ENCODE peak calls at places on chromosomes 5 and 9, in four cellular contexts. F, N, G and I are unnamed samples.

GRCh38 chr9:110220809-110221208 is 12.8 kb upstream of the C9orf152 start:
- DNase-seq in F (no peak), G (no peak), N (no peak), I (no peak)

GRCh38 chr5:151150484-151151262 is 6.9 kb downstream of the ANXA6 start:
- DNase-seq in G (peak; percentile 50), F (no peak), N (peak; percentile 47), I (peak; percentile 38)

GRCh38 chr5:94366811-94367210 is 251.6 kb downstream of the KIAA0825 start:
- DNase-seq in G (no peak), F (no peak), N (no peak), I (no peak)

GRCh38 chr9:23826120-23826629 is at the start of gene ELAVL2:
- DNase-seq in F (no peak), N (peak; percentile 81), G (peak; percentile 26), I (peak; percentile 78)

GRCh38 chr9:124486778-124487490 is 20.3 kb downstream of the NR5A1 start:
- DNase-seq in F (no peak), G (no peak), N (no peak), I (no peak)

GRCh38 chr9:74729129-74729710 is 158.5 kb downstream of the TRPM6 start:
- DNase-seq in N (no peak), G (no peak), F (no peak), I (no peak)

GRCh38 chr5:59119480-59119879 is 536.6 kb downstream of the RAB3C start:
- DNase-seq in N (no peak), F (no peak), G (no peak), I (no peak)

GRCh38 chr5:143594913-143595818 is 191.7 kb upstream of the NR3C1 start:
- DNase-seq in N (peak; percentile 27), G (no peak), F (no peak), I (no peak)

GRCh38 chr5:7533941-7534340 is 138.0 kb downstream of the ADCY2 start:
- DNase-seq in N (no peak), F (no peak), G (no peak), I (no peak)

GRCh38 chr5:170404398-170404797 is 15.2 kb upstream of the KCNMB1 start:
- DNase-seq in F (no peak), G (no peak), N (no peak), I (no peak)

GRCh38 chr9:33032865-33033264 is 7.8 kb downstream of the DNAJA1 start:
- DNase-seq in G (no peak), N (no peak), F (no peak), I (no peak)

GRCh38 chr5:77355074-77355473 is 137.0 kb downstream of the WDR41 start:
- DNase-seq in F (no peak), N (no peak), G (no peak), I (no peak)

GRCh38 chr9:72441296-72442211 is 76.5 kb upstream of the ZFAND5 start:
- DNase-seq in F (no peak), G (no peak), N (peak; percentile 35), I (peak; percentile 43)

GRCh38 chr5:34717426-34718327 is 61.5 kb downstream of the RAI14 start:
- DNase-seq in F (no peak), N (peak; percentile 99), G (no peak), I (peak; percentile 96)

GRCh38 chr9:81588148-81588874 is 101.0 kb downstream of the TLE1 start:
- DNase-seq in F (no peak), N (peak; percentile 74), G (no peak), I (peak; percentile 94)

GRCh38 chr5:158463971-158464370 is 605.0 kb upstream of the CLINT1 start:
- DNase-seq in F (no peak), G (no peak), N (peak; percentile 10), I (no peak)

GRCh38 chr5:133399247-133399891 is 213.0 kb downstream of the FSTL4 start:
- DNase-seq in G (no peak), N (no peak), F (no peak), I (no peak)

GRCh38 chr5:17056056-17056690 is 120.1 kb upstream of the MYO10 start:
- DNase-seq in G (no peak), F (no peak), N (no peak), I (peak; percentile 39)

GRCh38 chr9:114287763-114288232 is 35.1 kb upstream of the ORM1 start:
- DNase-seq in G (no peak), F (no peak), N (no peak), I (no peak)

GRCh38 chr9:120505186-120505585 is 74.8 kb downstream of the CDK5RAP2 start:
- DNase-seq in N (no peak), G (no peak), F (no peak), I (no peak)

GRCh38 chr5:77876862-77877502 is 100.8 kb upstream of the TBCA start:
- DNase-seq in G (no peak), N (peak; percentile 18), F (no peak), I (no peak)

GRCh38 chr9:125177888-125178287 is 11.7 kb downstream of the PPP6C start:
- DNase-seq in F (no peak), G (no peak), N (no peak), I (no peak)

GRCh38 chr5:135834639-135835529 is at the start of gene SLC25A48:
- DNase-seq in G (no peak), N (peak; percentile 16), F (peak; percentile 78), I (peak; percentile 21)

GRCh38 chr9:38318755-38319495 is 73.6 kb upstream of the ALDH1B1 start:
- DNase-seq in G (peak; percentile 90), N (peak; percentile 72), F (no peak), I (peak; percentile 7)

GRCh38 chr9:114094971-114095370 is 4.1 kb downstream of the KIF12 start:
- DNase-seq in F (no peak), G (no peak), N (no peak), I (no peak)

GRCh38 chr5:143433680-143434079 is 30.2 kb upstream of the NR3C1 start:
- DNase-seq in N (no peak), F (no peak), G (no peak), I (no peak)

GRCh38 chr5:10539685-10539998 is 24.2 kb upstream of the ANKRD33B start:
- DNase-seq in F (no peak), N (peak; percentile 49), G (no peak), I (no peak)
- TF ChIP-seq FOS in F (no peak), N (no peak), G (no peak), I (no peak)

DNA sequence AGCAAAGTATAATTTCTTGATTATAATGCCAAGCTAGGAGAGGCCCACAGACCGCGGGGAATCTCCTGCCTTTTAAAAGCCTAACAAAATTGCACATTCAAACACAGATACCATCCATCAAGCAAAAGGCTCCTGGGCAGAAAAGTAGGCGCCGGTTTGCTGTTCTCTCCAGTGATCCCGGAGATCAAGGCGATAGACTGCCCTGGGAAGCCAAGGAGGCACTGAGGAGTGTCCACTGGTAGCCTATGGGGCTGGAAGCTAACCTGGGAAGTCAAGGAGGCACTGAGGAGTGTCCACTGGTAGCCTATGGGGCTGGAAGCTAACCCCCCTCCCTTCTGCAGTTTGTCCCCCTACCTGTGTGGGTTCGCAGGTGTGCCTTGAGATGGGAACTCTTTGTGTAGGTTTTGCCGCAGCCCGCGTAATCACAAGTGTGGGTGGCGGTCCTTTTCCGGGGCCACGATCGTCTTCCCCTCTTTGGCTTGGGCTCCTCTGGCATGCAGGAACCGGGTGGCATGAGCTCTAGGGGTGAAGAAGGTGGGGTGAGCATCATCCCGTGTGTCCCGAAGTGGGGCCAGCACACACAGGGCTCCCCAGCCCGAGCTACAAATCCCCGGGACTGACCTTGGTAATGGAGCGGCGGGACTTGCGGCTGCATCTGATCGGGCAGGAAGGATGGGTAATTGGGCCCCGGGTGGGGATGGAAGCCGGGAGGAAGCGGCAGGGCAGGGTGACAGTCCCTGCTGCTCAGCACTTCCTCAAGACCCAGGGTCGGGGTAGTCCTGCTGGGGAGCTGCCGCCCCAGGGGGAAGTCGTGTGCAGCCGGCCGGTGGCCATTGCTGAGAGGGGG is 2.7 kb downstream of the KLF4 start:
- DNase-seq in N (no peak), F (no peak), G (no peak), I (no peak)
- H2AFZ ChIP-seq in N (peak overlapping the region; percentile 92), F (no peak overlapping the region), G (no peak overlapping the region), I (peak overlapping the region; percentile 69)

DNA sequence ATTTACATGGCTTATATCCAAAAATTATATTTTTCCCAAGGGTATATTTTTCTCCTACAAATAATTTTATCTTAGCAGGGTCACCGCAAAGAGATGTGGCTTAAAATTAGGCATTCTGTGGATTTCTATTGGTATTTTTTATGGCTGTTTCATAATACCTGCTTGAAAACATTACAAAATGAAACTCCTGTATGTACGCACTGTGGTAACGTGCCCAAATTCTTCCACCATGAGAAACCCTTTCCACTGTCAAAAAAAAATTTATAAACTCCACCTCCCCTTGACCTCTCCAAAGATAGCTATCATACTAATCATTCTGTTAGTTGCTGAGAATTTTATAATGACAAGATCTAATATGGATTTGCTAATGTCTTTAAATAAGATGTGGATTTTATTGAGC is 245.0 kb downstream of the SPOCK1 start:
- DNase-seq in N (peak; percentile 19), G (no peak), F (no peak), I (no peak)
- H3K4me3 ChIP-seq in N (no peak overlapping the region), G (no peak overlapping the region), F (no peak overlapping the region), I (no peak overlapping the region)

GRCh38 chr9:130670644-130671043 is 6.2 kb downstream of the PRDM12 start:
- DNase-seq in G (no peak), N (peak; percentile 13), F (no peak), I (no peak)
- TF ChIP-seq FOS in G (no peak), N (no peak), F (no peak), I (no peak)

GRCh38 chr9:18490591-18491370 is 16.8 kb downstream of the ADAMTSL1 start:
- DNase-seq in N (peak; percentile 99), G (no peak), F (no peak), I (peak; percentile 96)
- H2AFZ ChIP-seq in N (peak overlapping the region; percentile 7), G (no peak overlapping the region), F (no peak overlapping the region), I (peak overlapping the region; percentile 35)

GRCh38 chr9:14797442-14797841 is 74.9 kb upstream of the CER1 start:
- DNase-seq in G (no peak), F (no peak), N (no peak), I (no peak)
- H3K4me3 ChIP-seq in G (no peak overlapping the region), F (no peak overlapping the region), N (no peak overlapping the region), I (no peak overlapping the region)

GRCh38 chr5:42626462-42626861 is 130.2 kb upstream of the CCDC152 start:
- DNase-seq in F (no peak), G (no peak), N (no peak), I (no peak)

GRCh38 chr5:42631241-42631640 is 125.4 kb upstream of the CCDC152 start:
- DNase-seq in F (no peak), N (no peak), G (no peak), I (no peak)

GRCh38 chr5:42632501-42632900 is 124.1 kb upstream of the CCDC152 start:
- DNase-seq in G (no peak), N (no peak), F (no peak), I (no peak)

GRCh38 chr5:42628821-42629220 is 127.8 kb upstream of the CCDC152 start:
- DNase-seq in G (no peak), F (no peak), N (no peak), I (no peak)

GRCh38 chr5:42629284-42629683 is 127.3 kb upstream of the CCDC152 start:
- DNase-seq in F (no peak), N (no peak), G (no peak), I (no peak)
- TF ChIP-seq FOS in F (no peak), N (no peak), G (no peak), I (no peak)

GRCh38 chr5:39283231-39283818 is 64.0 kb upstream of the FYB1 start:
- DNase-seq in F (peak; percentile 41), G (no peak), N (peak; percentile 76), I (peak; percentile 76)
- H2AFZ ChIP-seq in F (peak overlapping the region; percentile 64), G (no peak overlapping the region), N (peak overlapping the region; percentile 63), I (peak overlapping the region; percentile 67)

DNA sequence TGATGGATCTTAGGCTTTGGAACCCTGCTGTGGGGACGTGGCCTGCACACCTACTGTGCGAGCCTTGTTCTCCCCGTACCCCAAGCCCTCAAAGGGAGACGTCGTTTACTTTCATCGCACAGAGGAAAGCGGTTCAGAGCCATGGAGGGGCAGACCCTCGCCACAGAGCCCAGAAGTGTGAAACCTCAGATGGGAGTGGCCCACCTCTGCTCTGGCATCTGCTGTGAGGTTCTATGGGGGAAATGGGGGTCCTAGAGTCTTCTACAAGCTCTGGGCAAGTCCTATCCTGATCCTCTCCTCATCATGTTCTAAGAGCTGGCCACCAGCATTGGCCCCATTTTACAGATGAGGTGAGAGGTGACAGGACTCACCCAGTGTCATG is 3.7 kb upstream of the RNF44 start:
- DNase-seq in N (no peak), F (no peak), G (no peak), I (no peak)
- H3K4me3 ChIP-seq in N (no peak overlapping the region), F (no peak overlapping the region), G (no peak overlapping the region), I (no peak overlapping the region)